ENCODE peak calls at places on chromosomes 3 and 15, in four cellular contexts. J is HepG2, K is fibroblast of lung, M is trophoblast cell. S is an unnamed sample.

GRCh38 chr3:61719278-61719977 is 158.1 kb downstream of the PTPRG start:
- DNase-seq in J (no peak), K (no peak), M (no peak), S (no peak)

GRCh38 chr3:185825639-185826481 is 1.0 kb upstream of the IGF2BP2 start:
- DNase-seq in J (no peak), K (peak; percentile 52), M (peak; percentile 64), S (peak; percentile 83)

GRCh38 chr3:94564247-94564646 is 501.4 kb downstream of the NSUN3 start:
- DNase-seq in J (no peak), K (no peak), M (no peak), S (no peak)

GRCh38 chr3:40054568-40055222 is 245.3 kb downstream of the MYRIP start:
- DNase-seq in J (no peak), K (peak; percentile 55), M (peak; percentile 45), S (no peak)

GRCh38 chr3:102224171-102224570 is 210.6 kb upstream of the ZPLD1 start:
- DNase-seq in J (peak; percentile 12), K (peak; percentile 41), M (peak; percentile 49), S (peak; percentile 26)

GRCh38 chr3:56654460-56654859 is 28.6 kb downstream of the TASOR start:
- DNase-seq in J (no peak), K (no peak), M (no peak), S (no peak)

GRCh38 chr3:124846189-124846588 is 41.0 kb downstream of the ITGB5 start:
- DNase-seq in J (no peak), K (peak; percentile 76), M (no peak), S (no peak)

GRCh38 chr3:143002083-143002712 is 828 bp downstream of the U2SURP start:
- DNase-seq in J (peak; percentile 47), K (peak; percentile 20), M (peak; percentile 29), S (peak; percentile 20)

GRCh38 chr3:180680097-180680430 is 775 bp upstream of the CCDC39 start:
- DNase-seq in J (no peak), K (no peak), M (no peak), S (peak; percentile 77)

GRCh38 chr15:53414167-53414566 is 345.3 kb downstream of the WDR72 start:
- DNase-seq in J (peak; percentile 75), K (no peak), M (no peak), S (no peak)

GRCh38 chr3:196559826-196560225 is 8.5 kb downstream of the WDR53 start:
- DNase-seq in J (no peak), K (no peak), M (no peak), S (no peak)

GRCh38 chr15:66433726-66434125 is 47.0 kb downstream of the MAP2K1 start:
- DNase-seq in J (no peak), K (no peak), M (no peak), S (no peak)

GRCh38 chr3:99878005-99878404 is 60.3 kb downstream of the CMSS1 start:
- DNase-seq in J (peak; percentile 67), K (peak; percentile 95), M (peak; percentile 82), S (no peak)

GRCh38 chr15:29569533-29570092 is 252.7 kb downstream of the TJP1 start:
- DNase-seq in J (no peak), K (no peak), M (no peak), S (no peak)

GRCh38 chr3:49462222-49462621 is 7.8 kb upstream of the DAG1 start:
- DNase-seq in J (peak; percentile 60), K (peak; percentile 74), M (peak; percentile 93), S (no peak)

GRCh38 chr3:138774529-138775253 is 60.0 kb downstream of the PIK3CB start:
- DNase-seq in J (peak; percentile 71), K (peak; percentile 100), M (peak; percentile 97), S (peak; percentile 26)

GRCh38 chr3:53221345-53221744 is 34.5 kb downstream of the TKT start:
- DNase-seq in J (no peak), K (no peak), M (no peak), S (no peak)

GRCh38 chr15:67106764-67107013 is 41.3 kb downstream of the SMAD3 start:
- DNase-seq in J (no peak), K (no peak), M (no peak), S (no peak)

GRCh38 chr3:10353661-10354372 is 32.9 kb upstream of the SEC13 start:
- DNase-seq in J (no peak), K (no peak), M (no peak), S (no peak)

GRCh38 chr3:4950351-4950784 is 28.9 kb upstream of the BHLHE40 start:
- DNase-seq in J (no peak), K (no peak), M (no peak), S (no peak)

GRCh38 chr3:39130693-39131265 is 22.6 kb downstream of the CSRNP1 start:
- DNase-seq in J (no peak), K (no peak), M (no peak), S (no peak)

GRCh38 chr3:177905895-177906511 is 630.2 kb upstream of the KCNMB2 start:
- DNase-seq in J (no peak), K (peak; percentile 96), M (peak; percentile 72), S (no peak)

GRCh38 chr15:65244638-65245037 is 33.4 kb upstream of the CILP start:
- DNase-seq in J (no peak), K (no peak), M (no peak), S (no peak)

GRCh38 chr15:39609166-39609918 is 28.5 kb downstream of the THBS1 start:
- DNase-seq in J (no peak), K (no peak), M (no peak), S (no peak)

GRCh38 chr3:18442743-18443669 is 17.9 kb upstream of the SATB1 start:
- DNase-seq in J (no peak), K (no peak), M (no peak), S (no peak)

GRCh38 chr3:142027713-142028112 is 121.6 kb downstream of the TFDP2 start:
- DNase-seq in J (no peak), K (peak; percentile 58), M (peak; percentile 44), S (peak; percentile 22)

GRCh38 chr3:8970971-8971589 is 7.8 kb upstream of the RAD18 start:
- DNase-seq in J (peak; percentile 54), K (peak; percentile 41), M (peak; percentile 81), S (peak; percentile 66)

GRCh38 chr15:79167776-79168175 is 77.2 kb upstream of the RASGRF1 start:
- DNase-seq in J (no peak), K (no peak), M (no peak), S (no peak)

GRCh38 chr3:45748068-45748467 is 48.3 kb downstream of the SLC6A20 start:
- DNase-seq in J (no peak), K (peak; percentile 7), M (no peak), S (no peak)

GRCh38 chr3:115554496-115554826 is 68.8 kb upstream of the GAP43 start:
- DNase-seq in J (no peak), K (no peak), M (no peak), S (no peak)

GRCh38 chr3:169325821-169326220 is 337.7 kb downstream of the MECOM start:
- DNase-seq in J (no peak), K (no peak), M (no peak), S (no peak)

GRCh38 chr3:11117591-11117990 is 36.7 kb upstream of the HRH1 start:
- DNase-seq in J (no peak), K (no peak), M (no peak), S (no peak)

GRCh38 chr3:33829720-33830119 is 31.3 kb downstream of the PDCD6IP start:
- DNase-seq in J (no peak), K (no peak), M (no peak), S (no peak)

GRCh38 chr15:99073008-99073714 is 31.7 kb upstream of the SYNM start:
- DNase-seq in J (no peak), K (peak; percentile 6), M (no peak), S (no peak)

DNA sequence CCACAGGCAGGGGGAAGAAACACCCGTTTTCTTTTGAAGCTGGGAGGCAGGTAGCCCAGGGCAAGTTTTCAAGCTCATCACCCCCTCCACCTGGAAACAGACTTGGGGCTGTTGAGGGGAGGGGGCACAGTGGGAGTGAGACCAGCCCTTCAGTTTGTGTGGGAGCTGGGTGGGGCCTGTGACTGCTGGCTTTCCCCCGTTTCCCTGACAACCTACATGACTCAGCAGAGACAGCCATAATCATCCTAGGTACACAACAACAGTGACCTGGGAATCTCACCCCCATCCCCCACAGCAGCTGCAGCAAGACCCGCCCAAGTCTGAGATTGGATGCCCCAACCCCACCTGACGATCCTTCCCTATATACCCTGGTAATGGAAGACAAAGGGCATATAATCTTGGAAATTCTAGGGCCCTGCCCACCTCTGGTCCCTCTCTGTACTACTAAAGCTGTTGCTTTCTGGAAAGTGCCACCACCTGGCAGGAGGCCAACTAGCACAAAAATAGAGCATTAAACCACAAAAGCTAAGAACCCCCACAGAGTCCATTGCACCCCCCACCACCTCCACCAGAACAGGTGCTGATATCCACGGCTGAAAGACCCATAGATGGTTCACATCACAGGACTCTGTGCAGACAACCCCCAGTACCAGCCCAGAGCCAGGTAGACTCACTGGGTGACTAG is 422.2 kb upstream of the SGO1 start:
- DNase-seq in J (no peak), K (no peak), M (no peak), S (no peak)
- H2AFZ ChIP-seq in J (no peak overlapping the region), K (no peak overlapping the region), M (no peak overlapping the region), S (no peak overlapping the region)

GRCh38 chr3:72368331-72368975 is 479.8 kb downstream of the SHQ1 start:
- DNase-seq in J (no peak), K (peak; percentile 59), M (no peak), S (no peak)
- H3K9ac ChIP-seq in J (no peak overlapping the region), K (no peak overlapping the region), M (no peak overlapping the region), S (no peak overlapping the region)

GRCh38 chr3:119297169-119297568 is 3.0 kb downstream of the ARHGAP31 start:
- DNase-seq in J (no peak), K (peak; percentile 80), M (no peak), S (no peak)
- H3K4me1 ChIP-seq in J (peaks cover 24% of the 10 kb centered on the region), K (peaks cover 4% of the 10 kb centered on the region), M (peaks cover 25% of the 10 kb centered on the region), S (peaks cover 33% of the 10 kb centered on the region)

GRCh38 chr15:58556028-58556361 is 124.2 kb downstream of the LIPC start:
- DNase-seq in J (no peak), K (no peak), M (no peak), S (no peak)

GRCh38 chr15:58555168-58556027 is 123.6 kb downstream of the LIPC start:
- DNase-seq in J (no peak), K (no peak), M (no peak), S (no peak)

GRCh38 chr15:58556541-58556940 is 124.8 kb downstream of the LIPC start:
- DNase-seq in J (no peak), K (no peak), M (no peak), S (peak; percentile 19)

GRCh38 chr15:58553365-58553918 is 121.7 kb downstream of the LIPC start:
- DNase-seq in J (no peak), K (no peak), M (no peak), S (peak; percentile 29)

DNA sequence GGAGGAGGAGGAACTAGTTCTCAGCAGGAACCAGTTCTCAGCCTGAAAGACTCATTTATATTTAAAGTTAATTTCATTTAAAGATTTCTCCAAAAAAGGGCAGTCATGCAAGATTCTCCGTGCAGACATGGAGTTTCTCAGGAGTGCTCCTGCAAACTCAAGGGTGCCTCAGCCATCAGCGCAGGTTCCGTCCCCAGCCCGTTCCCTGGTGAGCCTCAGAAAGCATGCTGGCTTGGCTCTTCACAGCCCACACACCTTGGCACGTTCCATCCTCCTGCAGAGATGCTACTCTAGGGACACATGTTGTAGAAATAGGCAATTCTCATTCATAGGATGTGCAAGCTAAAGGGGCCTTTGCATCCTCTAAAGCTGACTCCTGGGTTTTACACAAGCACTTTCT is 123.0 kb downstream of the LIPC start:
- DNase-seq in J (no peak), K (no peak), M (no peak), S (no peak)
- H2AFZ ChIP-seq in J (no peak overlapping the region), K (no peak overlapping the region), M (no peak overlapping the region), S (no peak overlapping the region)